ENCODE peak calls at places on chromosomes 11 and 22, in ten cellular contexts. E, P, I, W, M, F, U, B, V and K are unnamed samples.

GRCh38 chr11:60918941-60919275 is 5.0 kb downstream of the TMEM109 start:
- DNase-seq in E (no peak), P (no peak), I (no peak), W (no peak), M (no peak), F (no peak), U (no peak), B (no peak), V (no peak), K (no peak)

GRCh38 chr11:133940034-133940433 is 16.7 kb downstream of the IGSF9B start:
- DNase-seq in E (no peak), P (no peak), I (no peak), W (no peak), M (no peak), F (no peak), U (no peak), B (no peak), V (no peak), K (no peak)

GRCh38 chr11:77762426-77762825 is 58.1 kb downstream of the RSF1 start:
- DNase-seq in E (no peak), P (no peak), I (no peak), W (no peak), M (no peak), F (no peak), U (no peak), B (no peak), V (no peak), K (no peak)

GRCh38 chr11:121214861-121215260 is 77.7 kb upstream of the SC5D start:
- DNase-seq in E (no peak), P (no peak), I (no peak), W (no peak), M (no peak), F (no peak), U (no peak), B (no peak), V (no peak), K (no peak)

GRCh38 chr11:60858731-60859464 is 3.1 kb upstream of the PTGDR2 start:
- DNase-seq in E (no peak), P (no peak), I (no peak), W (peak; percentile 14), M (no peak), F (no peak), U (peak; percentile 59), B (no peak), V (no peak), K (no peak)

GRCh38 chr11:122344281-122344680 is 228.3 kb upstream of the BLID start:
- DNase-seq in E (no peak), P (no peak), I (no peak), W (no peak), M (peak; percentile 10), F (no peak), U (no peak), B (no peak), V (no peak), K (no peak)

GRCh38 chr11:12941671-12942070 is 67.4 kb upstream of the RASSF10 start:
- DNase-seq in E (no peak), P (no peak), I (no peak), W (no peak), M (no peak), F (no peak), U (no peak), B (no peak), V (no peak), K (no peak)

GRCh38 chr11:67373916-67374570 is 645 bp upstream of the CLCF1 start:
- DNase-seq in E (peak; percentile 79), P (peak; percentile 83), I (peak; percentile 94), W (peak; percentile 92), M (peak; percentile 69), F (no peak), U (no peak), B (peak; percentile 84), V (peak; percentile 82), K (peak; percentile 76)

GRCh38 chr11:110758012-110758411 is 45.8 kb upstream of the ARHGAP20 start:
- DNase-seq in E (no peak), P (no peak), I (no peak), W (no peak), M (no peak), F (no peak), U (no peak), B (no peak), V (no peak), K (no peak)

GRCh38 chr22:17842386-17842785 is 68.1 kb upstream of the BID start:
- DNase-seq in E (no peak), P (peak; percentile 62), I (no peak), W (peak; percentile 76), M (no peak), F (no peak), U (no peak), B (no peak), V (no peak), K (peak; percentile 49)

DNA sequence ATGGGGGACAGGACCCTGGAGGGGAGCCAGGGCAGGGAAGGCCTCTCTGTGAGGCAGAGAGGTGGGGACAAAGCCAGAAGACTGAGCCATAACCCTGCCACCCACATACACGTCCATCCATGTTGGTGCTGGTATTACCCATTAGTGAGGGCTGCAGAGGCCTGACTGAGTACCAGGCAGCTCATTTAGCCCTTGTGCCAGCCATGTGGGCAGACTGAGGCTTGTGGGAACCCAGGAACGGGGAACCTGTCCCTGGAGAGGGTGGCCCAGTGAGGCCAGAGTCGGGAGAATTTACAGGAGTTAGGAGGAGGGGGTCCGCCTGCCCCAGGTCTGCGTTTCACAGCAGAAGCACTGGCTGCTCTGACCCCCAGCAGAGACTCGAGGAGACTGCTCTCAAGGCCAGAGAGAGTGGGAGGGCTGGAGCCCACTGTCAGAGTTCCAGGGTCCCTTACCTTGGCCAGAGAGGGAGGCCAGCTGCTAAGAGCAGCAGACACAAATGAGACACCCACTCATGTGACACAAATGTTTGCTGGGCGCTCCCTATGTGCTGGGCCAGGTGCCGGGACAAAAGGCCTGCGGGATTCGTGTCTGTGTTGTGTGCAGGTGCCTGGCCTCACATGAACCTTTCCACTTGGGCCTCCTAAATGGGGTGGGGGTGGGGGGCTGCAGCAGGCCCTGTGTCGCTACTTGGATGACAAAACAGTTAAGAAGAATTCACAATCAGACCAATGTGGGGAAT is 2.7 kb upstream of the TNFRSF13C start:
- DNase-seq in E (no peak), P (no peak), I (no peak), W (no peak), M (no peak), F (no peak), U (no peak), B (no peak), V (no peak), K (no peak)
- TF ChIP-seq POLR2AphosphoS5 in E (no peak), P (no peak), I (no peak), W (no peak), M (no peak), F (no peak), U (no peak), B (no peak), V (no peak), K (no peak)

GRCh38 chr22:48886604-48887393 is 940.9 kb downstream of the BRD1 start:
- DNase-seq in E (no peak), P (no peak), I (peak; percentile 13), W (peak; percentile 51), M (no peak), F (no peak), U (no peak), B (no peak), V (no peak), K (no peak)

GRCh38 chr22:48885271-48885918 is 942.3 kb downstream of the BRD1 start:
- DNase-seq in E (no peak), P (no peak), I (peak; percentile 17), W (peak; percentile 54), M (no peak), F (no peak), U (peak; percentile 50), B (no peak), V (no peak), K (no peak)

GRCh38 chr22:48884786-48885185 is 942.9 kb downstream of the BRD1 start:
- DNase-seq in E (no peak), P (no peak), I (peak; percentile 12), W (peak; percentile 48), M (no peak), F (no peak), U (peak; percentile 44), B (no peak), V (no peak), K (no peak)

GRCh38 chr22:48884292-48884691 is 943.4 kb downstream of the BRD1 start:
- DNase-seq in E (no peak), P (no peak), I (peak; percentile 12), W (peak; percentile 50), M (no peak), F (no peak), U (peak; percentile 17), B (no peak), V (no peak), K (no peak)

DNA sequence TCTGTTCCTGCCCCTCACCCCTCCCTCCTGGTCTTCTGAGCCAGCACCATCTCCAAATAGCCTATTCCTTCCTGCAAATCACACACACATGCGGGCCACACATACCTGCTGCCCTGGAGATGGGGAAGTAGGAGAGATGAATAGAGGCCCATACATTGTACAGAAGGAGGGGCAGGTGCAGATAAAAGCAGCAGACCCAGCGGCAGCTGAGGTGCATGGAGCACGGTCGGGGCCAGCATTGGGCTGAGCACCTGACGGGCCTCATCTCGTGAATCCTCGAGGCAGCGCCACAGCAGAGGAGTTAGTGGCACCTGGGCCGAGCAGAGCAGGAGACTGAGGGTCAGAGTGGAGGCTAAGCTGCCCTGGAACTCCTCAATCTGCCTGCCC is 941.8 kb downstream of the BRD1 start:
- DNase-seq in E (no peak), P (no peak), I (peak; percentile 8), W (peak; percentile 30), M (no peak), F (no peak), U (no peak), B (no peak), V (no peak), K (no peak)
- TF ChIP-seq EP300 in E (no peak), P (no peak), I (no peak), W (no peak), M (no peak), F (no peak), U (no peak), B (no peak), V (no peak), K (no peak)

GRCh38 chr22:29470159-29470855 is 9.7 kb upstream of the NEFH start:
- DNase-seq in E (peak; percentile 81), P (peak; percentile 82), I (peak; percentile 67), W (peak; percentile 72), M (peak; percentile 70), F (no peak), U (no peak), B (peak; percentile 78), V (peak; percentile 26), K (peak; percentile 63)
- TF ChIP-seq POLR2AphosphoS5 in E (no peak), P (no peak), I (no peak), W (no peak), M (no peak), F (no peak), U (no peak), B (no peak), V (no peak), K (no peak)

GRCh38 chr11:71342116-71342515 is 89.7 kb upstream of the SHANK2 start:
- DNase-seq in E (no peak), P (no peak), I (peak; percentile 58), W (no peak), M (no peak), F (no peak), U (no peak), B (no peak), V (no peak), K (no peak)
- TF ChIP-seq EP300 in E (no peak), P (no peak), I (no peak), W (no peak), M (no peak), F (no peak), U (no peak), B (no peak), V (no peak), K (no peak)